ENCODE peak calls at places on chromosomes 1 and 21, in eight cellular contexts. X is activated CD8-positive, alpha-beta memory T cell treated with anti-CD3 and anti-CD28 coated beads for 1 hour; B is naive thymus-derived CD8-positive, alpha-beta T cell; W is MG63; M is HT1080; H is stimulated activated CD8-positive, alpha-beta memory T cell treated with anti-CD3 and anti-CD28 coated beads, Interleukin-15, amount 100 ng/mL, for 1 hour; E is WTC11; F is endodermal cell. Q is an unnamed sample.

GRCh38 chr1:91499346-91499745 is 1.3 kb upstream of the CDC7 start:
- DNase-seq in X (no peak), W (no peak), M (no peak), E (no peak), H (no peak), B (no peak), F (no peak), Q (no peak)

GRCh38 chr1:29651684-29652665 is 415.7 kb downstream of the PTPRU start:
- DNase-seq in M (no peak), F (peak; percentile 16), E (no peak), H (no peak), X (no peak), W (no peak), B (no peak), Q (no peak)

GRCh38 chr1:53739109-53739681 is at the start of gene GLIS1:
- DNase-seq in W (peak; percentile 91), M (peak; percentile 70), B (no peak), H (no peak), E (peak; percentile 93), X (no peak), F (peak; percentile 97), Q (no peak)

GRCh38 chr1:119163396-119163795 is 22.9 kb upstream of the WARS2 start:
- DNase-seq in W (no peak), H (no peak), E (no peak), X (no peak), B (no peak), M (no peak), F (no peak), Q (no peak)

GRCh38 chr1:41890841-41891311 is 27.8 kb downstream of the HIVEP3 start:
- DNase-seq in H (no peak), B (no peak), F (no peak), E (no peak), W (no peak), X (no peak), M (no peak), Q (no peak)

GRCh38 chr1:80535446-80535845 is 1265.3 kb upstream of the ADGRL2 start:
- DNase-seq in E (no peak), M (no peak), B (no peak), X (no peak), F (no peak), W (no peak), H (no peak), Q (no peak)

GRCh38 chr1:155177192-155177917 is 3.7 kb downstream of the TRIM46 start:
- DNase-seq in M (no peak), H (no peak), B (no peak), F (peak; percentile 33), X (no peak), W (no peak), E (no peak), Q (no peak)

GRCh38 chr1:175072131-175072941 is 4.7 kb downstream of the TNN start:
- DNase-seq in W (peak; percentile 64), M (peak; percentile 81), X (no peak), E (no peak), B (no peak), F (peak; percentile 68), H (no peak), Q (no peak)

GRCh38 chr1:246961939-246962373 is 30.2 kb upstream of the AHCTF1 start:
- DNase-seq in H (no peak), M (peak; percentile 12), F (no peak), X (no peak), E (no peak), B (no peak), W (no peak), Q (no peak)

GRCh38 chr1:145978860-145979745 is 14.6 kb downstream of the POLR3GL start:
- DNase-seq in X (no peak), B (peak; percentile 91), M (peak; percentile 100), W (peak; percentile 76), E (peak; percentile 80), H (peak; percentile 45), F (peak; percentile 93), Q (peak; percentile 56)

GRCh38 chr1:234879157-234880080 is 249.2 kb downstream of the TOMM20 start:
- DNase-seq in H (no peak), E (no peak), B (no peak), W (no peak), X (no peak), M (no peak), F (no peak), Q (no peak)

GRCh38 chr21:45170987-45171386 is 96.6 kb downstream of the ADARB1 start:
- DNase-seq in M (no peak), X (no peak), W (no peak), B (no peak), H (no peak), E (no peak), F (no peak), Q (no peak)

GRCh38 chr1:191052888-191053287 is 575.2 kb upstream of the BRINP3 start:
- DNase-seq in M (no peak), B (no peak), E (no peak), H (no peak), X (no peak), F (no peak), W (no peak), Q (no peak)

GRCh38 chr1:115336741-115337140 is 1.3 kb downstream of the NGF start:
- DNase-seq in W (no peak), E (no peak), F (no peak), H (no peak), M (no peak), B (no peak), X (no peak), Q (no peak)

Q was measured in central memory CD8-positive, alpha-beta T cell.